ENCODE peak calls at places on chromosomes 12 and 14, in six cellular contexts. N is neural progenitor cell, G is IMR-90, Q is Karpas-422, F is DND-41, E is endothelial cell of umbilical vein. S is an unnamed sample.

GRCh38 chr14:64444984-64445845 is 20.1 kb upstream of the AKAP5 start:
- DNase-seq in E (peak), F (no peak), G (peak), N (no peak), Q (no peak), S (peak)

GRCh38 chr14:76654573-76654955 is 106.7 kb upstream of the VASH1 start:
- DNase-seq in F (no peak), E (no peak), N (no peak), Q (no peak), G (no peak), S (no peak)

GRCh38 chr14:27145170-27145569 is 547.3 kb upstream of the NOVA1 start:
- DNase-seq in E (no peak), N (no peak), G (no peak), Q (no peak), F (no peak), S (no peak)

GRCh38 chr14:75141967-75142366 is 15.1 kb upstream of the NEK9 start:
- DNase-seq in G (peak), E (peak), Q (peak), F (peak), N (peak), S (no peak)

GRCh38 chr14:23370221-23370620 is 2.4 kb upstream of the IL25 start:
- DNase-seq in N (no peak), E (no peak), Q (no peak), F (no peak), G (no peak), S (no peak)

GRCh38 chr12:45235087-45236025 is 19.5 kb downstream of the ANO6 start:
- DNase-seq in N (peak), Q (no peak), E (peak), F (no peak), G (peak), S (no peak)

GRCh38 chr14:69387311-69387710 is 10.8 kb downstream of the ERH start:
- DNase-seq in F (no peak), E (no peak), G (peak), N (no peak), Q (no peak), S (no peak)

GRCh38 chr14:54976316-54976715 is 50.6 kb downstream of the WDHD1 start:
- DNase-seq in N (no peak), G (peak), Q (no peak), E (peak), F (no peak), S (no peak)

GRCh38 chr12:113246478-113247122 is 25.3 kb downstream of the TPCN1 start:
- DNase-seq in N (no peak), G (peak), F (no peak), E (no peak), Q (no peak), S (no peak)

GRCh38 chr12:104182621-104183378 is 32.8 kb upstream of the TXNRD1 start:
- DNase-seq in N (no peak), E (no peak), F (no peak), G (no peak), Q (no peak), S (no peak)

GRCh38 chr12:39682689-39683477 is 63.3 kb upstream of the ABCD2 start:
- DNase-seq in Q (no peak), G (no peak), F (no peak), N (no peak), E (no peak), S (no peak)

GRCh38 chr14:104598461-104599273 is 5.9 kb downstream of the TMEM179 start:
- DNase-seq in N (no peak), E (no peak), Q (no peak), F (no peak), G (no peak), S (no peak)

GRCh38 chr14:72638021-72638420 is 255.9 kb downstream of the DPF3 start:
- DNase-seq in N (no peak), F (no peak), Q (no peak), G (peak), E (peak), S (no peak)

GRCh38 chr12:127293507-127294310 is 973.3 kb upstream of the TMEM132C start:
- DNase-seq in Q (peak), F (peak), N (peak), G (peak), E (no peak), S (peak)

GRCh38 chr14:99677231-99677891 is 6.7 kb upstream of the CYP46A1 start:
- DNase-seq in N (no peak), Q (no peak), E (no peak), G (no peak), F (no peak), S (no peak)

GRCh38 chr14:102088012-102088792 is 1.4 kb upstream of the HSP90AA1 start:
- DNase-seq in Q (peak), F (peak), G (no peak), E (peak), N (peak), S (no peak)

GRCh38 chr14:74912111-74912510 is 10.9 kb downstream of the RPS6KL1 start:
- DNase-seq in Q (no peak), E (no peak), F (no peak), N (no peak), G (no peak), S (no peak)

GRCh38 chr14:39426605-39427004 is 5.6 kb downstream of the FBXO33 start:
- DNase-seq in E (peak), Q (peak), F (no peak), G (peak), N (no peak), S (peak)

GRCh38 chr12:120640840-120641833 is 711 bp downstream of the CABP1 start:
- DNase-seq in E (peak), N (peak), F (peak), Q (peak), G (peak), S (peak)

GRCh38 chr14:104856157-104856868 is 8.8 kb upstream of the CEP170B start:
- DNase-seq in E (no peak), N (no peak), Q (no peak), G (no peak), F (no peak), S (no peak)

GRCh38 chr14:95522556-95522955 is 6.1 kb upstream of the SYNE3 start:
- DNase-seq in G (no peak), N (no peak), F (no peak), E (no peak), Q (no peak), S (no peak)

GRCh38 chr12:106954462-106955376 is 988 bp upstream of the TMEM263 start:
- DNase-seq in E (peak), N (peak), G (peak), Q (peak), F (no peak), S (peak)

GRCh38 chr14:90421001-90421580 is 24.3 kb downstream of the CALM1 start:
- DNase-seq in Q (no peak), F (no peak), E (no peak), N (no peak), G (no peak), S (no peak)

GRCh38 chr12:124478416-124478815 is 89.0 kb downstream of the NCOR2 start:
- DNase-seq in G (no peak), N (no peak), E (no peak), F (no peak), Q (no peak), S (no peak)

GRCh38 chr12:57569858-57570257 is 20.0 kb downstream of the KIF5A start:
- DNase-seq in Q (no peak), E (no peak), F (no peak), G (no peak), N (no peak), S (no peak)

GRCh38 chr14:67998804-67999203 is 179.2 kb downstream of the RAD51B start:
- DNase-seq in G (no peak), F (no peak), Q (no peak), E (no peak), N (no peak), S (no peak)

GRCh38 chr14:68000516-68000915 is 180.9 kb downstream of the RAD51B start:
- DNase-seq in G (no peak), Q (no peak), E (peak), F (no peak), N (no peak), S (no peak)

GRCh38 chr14:67996235-67996634 is 176.7 kb downstream of the RAD51B start:
- DNase-seq in N (no peak), Q (no peak), E (no peak), G (no peak), F (no peak), S (no peak)

GRCh38 chr14:67999290-67999689 is 179.7 kb downstream of the RAD51B start:
- DNase-seq in Q (no peak), N (no peak), G (peak), E (no peak), F (no peak), S (no peak)

GRCh38 chr14:67999693-68000384 is 180.3 kb downstream of the RAD51B start:
- DNase-seq in N (no peak), G (peak), E (peak), Q (no peak), F (no peak), S (no peak)
- H2AFZ ChIP-seq in N (no peak), G (no peak), E (no peak), Q (no peak), F (no peak), S (no peak)

DNA sequence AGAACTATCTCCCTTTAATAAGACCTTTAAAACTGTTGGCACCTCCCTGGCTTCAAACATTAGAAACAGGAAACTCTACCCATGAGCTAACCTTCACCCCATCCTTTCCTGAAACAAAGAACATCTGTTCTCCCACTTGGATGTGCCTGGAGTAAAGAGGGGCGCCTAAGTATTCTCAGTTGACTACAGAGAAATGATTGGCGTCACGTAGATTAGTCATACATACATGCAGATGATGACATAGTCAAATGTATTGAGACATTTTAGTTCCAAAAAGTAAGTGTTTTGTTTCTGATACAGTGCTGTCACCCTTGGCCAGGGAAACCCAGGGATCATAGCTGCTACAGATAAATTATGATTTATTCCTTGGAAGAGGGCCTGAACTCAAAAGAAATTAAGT is 260.0 kb upstream of the PLEKHG7 start:
- DNase-seq in N (no peak), Q (no peak), E (no peak), F (peak), G (no peak), S (no peak)
- H3K4me2 ChIP-seq in N (no peak), Q (no peak), E (no peak), F (no peak), G (no peak), S (no peak)

GRCh38 chr14:87524011-87524410 is 469.0 kb downstream of the GALC start:
- DNase-seq in G (no peak), F (no peak), Q (no peak), E (no peak), N (no peak), S (peak)
- H2AFZ ChIP-seq in G (no peak), F (no peak), Q (no peak), E (no peak), N (no peak), S (no peak)

DNA sequence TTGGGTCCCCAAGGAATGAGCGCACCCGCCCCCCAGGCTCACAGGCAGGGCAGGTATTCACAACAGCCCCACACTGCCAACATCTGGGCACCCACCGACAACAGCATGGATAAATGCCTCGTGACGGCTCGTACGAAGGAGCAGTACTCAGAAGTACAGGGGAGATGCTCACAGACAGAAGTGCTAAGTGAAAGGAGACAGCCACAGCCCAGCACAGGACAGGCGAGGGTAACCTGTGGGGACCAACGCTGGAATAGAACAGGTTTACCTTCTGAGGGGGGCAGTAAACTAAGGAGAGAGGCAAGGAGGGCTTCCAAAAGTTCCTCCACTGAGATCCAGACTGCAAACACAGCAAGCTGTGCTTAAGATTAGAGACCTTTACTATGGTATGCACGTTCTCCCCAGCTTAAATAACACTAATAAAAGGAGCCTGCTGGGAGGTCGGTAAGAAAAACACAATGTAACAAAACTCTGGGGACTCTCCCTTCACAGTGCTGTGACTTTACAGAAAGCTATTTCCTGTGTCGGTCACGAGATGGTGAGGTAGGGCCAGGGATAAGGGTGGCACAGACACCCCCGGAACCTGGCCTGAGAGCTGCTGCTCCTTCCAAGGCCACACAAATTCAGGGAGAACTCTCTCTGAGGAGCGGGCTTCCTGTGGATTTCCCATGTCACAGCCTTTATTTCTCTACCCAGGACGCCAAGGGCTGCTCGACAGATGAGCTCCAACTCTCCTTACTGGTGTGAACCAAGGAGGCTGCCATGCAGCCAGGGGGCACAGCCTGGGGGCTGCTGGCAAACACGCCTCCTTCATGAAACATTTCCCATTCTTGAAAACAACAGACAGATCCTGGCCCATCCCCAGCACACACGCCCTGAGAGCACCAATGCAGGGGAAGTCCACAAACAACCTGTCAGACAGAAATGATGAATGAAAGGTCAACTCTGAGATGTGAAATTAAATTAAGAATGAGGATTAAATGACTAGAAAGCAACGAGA is 26.3 kb downstream of the SLC15A4 start:
- DNase-seq in G (peak), F (no peak), N (peak), E (peak), Q (no peak), S (no peak)
- H3K4me2 ChIP-seq in G (peak), F (no peak), N (peak), E (no peak), Q (peak), S (no peak)

GRCh38 chr14:34691173-34691572 is 23.2 kb downstream of the CFL2 start:
- DNase-seq in E (no peak), N (no peak), Q (no peak), F (no peak), G (no peak), S (no peak)

GRCh38 chr14:34692898-34693227 is 21.5 kb downstream of the CFL2 start:
- DNase-seq in F (no peak), Q (no peak), N (no peak), G (no peak), E (no peak), S (no peak)

GRCh38 chr14:34693228-34693939 is 21.0 kb downstream of the CFL2 start:
- DNase-seq in F (no peak), Q (peak), G (no peak), N (peak), E (no peak), S (no peak)

GRCh38 chr14:34688470-34689206 is 25.8 kb downstream of the CFL2 start:
- DNase-seq in G (no peak), F (no peak), N (no peak), E (no peak), Q (no peak), S (no peak)

DNA sequence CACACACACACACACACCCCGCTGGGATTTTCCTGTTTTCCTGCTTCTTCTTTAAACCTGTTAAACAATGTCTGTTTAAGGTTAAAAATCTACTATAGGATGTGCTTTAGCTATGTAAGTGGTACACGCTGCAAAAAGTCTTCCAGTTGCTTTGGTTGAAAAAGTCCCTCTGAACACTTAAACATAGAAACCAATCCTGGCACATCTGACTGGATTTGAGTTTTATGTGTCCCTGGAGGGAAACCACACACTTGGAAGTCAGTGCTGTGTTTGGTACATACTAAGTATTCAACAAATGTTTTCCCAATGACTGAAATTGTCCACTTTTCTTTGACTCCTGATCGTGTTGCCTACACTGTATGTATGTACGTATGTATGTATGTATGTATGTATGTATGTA is 22.0 kb downstream of the CFL2 start:
- DNase-seq in Q (no peak), E (no peak), N (no peak), F (no peak), G (no peak), S (no peak)
- H2AFZ ChIP-seq in Q (no peak), E (no peak), N (no peak), F (no peak), G (no peak), S (no peak)